ENCODE peak calls at places on chromosomes 4 and X, in seven cellular contexts. D, W, T, S, V, O and R are unnamed samples.

GRCh38 chrX:104987063-104987462 is 233.4 kb downstream of the TEX13A start:
- DNase-seq in D (no peak), W (no peak), T (no peak), S (no peak), V (no peak), O (no peak), R (no peak)

GRCh38 chrX:18899796-18900380 is 84.0 kb downstream of the PHKA2 start:
- DNase-seq in D (no peak), W (no peak), T (no peak), S (no peak), V (no peak), O (no peak), R (no peak)

GRCh38 chr4:12360391-12360790 is 931.7 kb upstream of the HS3ST1 start:
- DNase-seq in D (no peak), W (no peak), T (no peak), S (no peak), V (no peak), O (no peak), R (no peak)

GRCh38 chrX:47706575-47706974 is 47.6 kb upstream of the UXT start:
- DNase-seq in D (no peak), W (no peak), T (no peak), S (no peak), V (no peak), O (no peak), R (no peak)

GRCh38 chrX:110667706-110668105 is 127.9 kb downstream of the CHRDL1 start:
- DNase-seq in D (no peak), W (no peak), T (no peak), S (no peak), V (no peak), O (no peak), R (no peak)

GRCh38 chrX:31702208-31702607 is 630.4 kb upstream of the FTHL17 start:
- DNase-seq in D (no peak), W (no peak), T (no peak), S (no peak), V (no peak), O (no peak), R (no peak)

GRCh38 chr4:24932831-24933230 is 20.0 kb upstream of the CCDC149 start:
- DNase-seq in D (no peak), W (no peak), T (no peak), S (no peak), V (no peak), O (no peak), R (no peak)

GRCh38 chr4:8410641-8411271 is 29.8 kb downstream of the ACOX3 start:
- DNase-seq in D (no peak), W (peak; percentile 66), T (no peak), S (no peak), V (peak; percentile 14), O (no peak), R (no peak)

GRCh38 chrX:65668362-65669310 is 1.2 kb downstream of the MSN start:
- DNase-seq in D (peak; percentile 22), W (peak; percentile 82), T (no peak), S (peak; percentile 44), V (no peak), O (peak; percentile 41), R (peak; percentile 31)

GRCh38 chrX:44898411-44899221 is 25.6 kb downstream of the KDM6A start:
- DNase-seq in D (no peak), W (no peak), T (no peak), S (no peak), V (no peak), O (no peak), R (no peak)

GRCh38 chrX:49192722-49193328 is 6.7 kb upstream of the PRICKLE3 start:
- DNase-seq in D (no peak), W (no peak), T (no peak), S (peak; percentile 51), V (peak; percentile 29), O (no peak), R (no peak)

GRCh38 chr4:147866532-147867271 is 134.8 kb downstream of the ARHGAP10 start:
- DNase-seq in D (peak; percentile 86), W (peak; percentile 97), T (peak; percentile 58), S (peak; percentile 94), V (peak; percentile 74), O (peak; percentile 88), R (peak; percentile 66)

GRCh38 chr4:173025131-173025530 is 143.5 kb upstream of the GALNT7 start:
- DNase-seq in D (no peak), W (peak; percentile 60), T (no peak), S (peak; percentile 11), V (peak; percentile 56), O (no peak), R (peak; percentile 16)